ENCODE peak calls at places on chromosomes 5 and 9, in four cellular contexts. W, S, A and U are unnamed samples.

GRCh38 chr5:141732417-141732816 is 50.4 kb upstream of the ARAP3 start:
- DNase-seq in A (no peak), W (no peak), S (no peak), U (no peak)

GRCh38 chr5:74638776-74639537 is 1.6 kb downstream of the ENC1 start:
- DNase-seq in A (no peak), S (no peak), W (no peak), U (no peak)

GRCh38 chr5:97501965-97502305 is 318.9 kb upstream of the RIOK2 start:
- DNase-seq in W (no peak), S (no peak), A (no peak), U (no peak)

GRCh38 chr9:5922192-5922591 is 31.5 kb downstream of the MLANA start:
- DNase-seq in W (no peak), A (no peak), S (no peak), U (no peak)

GRCh38 chr5:100904259-100904822 is 1.3 kb upstream of the ST8SIA4 start:
- DNase-seq in W (peak), A (peak), S (no peak), U (peak)

GRCh38 chr9:14082732-14083131 is 231.2 kb downstream of the NFIB start:
- DNase-seq in A (no peak), S (no peak), W (no peak), U (no peak)

GRCh38 chr5:6154216-6154615 is 224.1 kb downstream of the MED10 start:
- DNase-seq in A (no peak), W (no peak), S (no peak), U (no peak)

GRCh38 chr5:89045216-89045615 is 162.2 kb upstream of the MEF2C start:
- DNase-seq in S (no peak), A (no peak), W (no peak), U (no peak)

GRCh38 chr9:130477564-130477963 is 32.8 kb downstream of the ASS1 start:
- DNase-seq in S (no peak), W (no peak), A (no peak), U (no peak)

GRCh38 chr5:30991462-30991861 is 202.0 kb upstream of the CDH6 start:
- DNase-seq in S (no peak), A (no peak), W (no peak), U (no peak)

GRCh38 chr9:126761274-126761673 is 43.6 kb upstream of the ZBTB43 start:
- DNase-seq in W (no peak), S (no peak), A (no peak), U (no peak)
- H3K27ac ChIP-seq in W (no peak), S (no peak), A (no peak), U (no peak)

DNA sequence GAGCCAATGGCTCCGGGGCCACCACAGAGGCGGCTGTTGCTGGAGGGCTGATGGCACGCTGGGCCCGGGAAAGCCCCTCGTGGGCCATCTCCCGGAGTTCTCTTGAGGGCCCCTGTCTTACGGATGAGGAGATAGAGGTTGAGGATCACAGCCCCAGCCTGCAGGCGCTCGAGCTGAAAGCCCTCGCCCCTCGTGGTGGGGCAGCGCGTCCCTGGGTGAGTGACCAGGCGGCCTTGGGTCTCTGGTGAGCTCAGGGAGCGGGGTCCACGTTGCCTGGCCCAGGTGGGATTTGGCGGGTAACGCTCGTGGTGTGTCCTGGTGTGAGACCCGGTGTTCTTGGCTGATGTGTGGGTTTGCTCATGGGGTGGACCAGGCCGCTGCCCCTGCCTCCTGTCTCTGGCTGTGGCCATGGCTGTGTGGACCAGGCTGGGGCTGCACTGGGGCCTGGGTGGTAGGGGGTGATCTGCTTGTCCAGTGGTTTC is 38.9 kb downstream of the RXRA start:
- DNase-seq in W (no peak), S (no peak), A (no peak), U (no peak)
- H3K27ac ChIP-seq in W (no peak), S (peak), A (no peak), U (peak)

DNA sequence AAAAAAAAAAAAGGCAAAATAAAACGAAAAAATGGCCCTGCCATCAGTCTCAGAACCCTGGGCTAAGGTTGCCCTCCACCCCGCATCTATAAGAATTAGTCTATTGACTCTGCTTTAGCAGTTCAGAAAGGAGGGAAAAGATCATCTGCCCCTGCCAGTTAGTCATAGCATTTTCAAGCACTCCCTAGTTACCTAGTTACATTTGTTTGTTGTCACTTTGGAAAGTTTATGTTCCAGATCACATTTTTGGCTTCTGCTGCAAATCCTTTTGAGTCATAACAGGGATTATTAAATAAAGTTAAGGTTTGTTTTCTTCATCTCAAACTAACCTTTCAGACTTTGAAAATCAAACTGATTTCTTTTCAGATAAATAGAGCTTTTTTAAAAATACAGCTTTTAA is 52.1 kb downstream of the AQP7 start:
- DNase-seq in S (no peak), W (no peak), A (no peak), U (no peak)
- H3K27ac ChIP-seq in S (peak), W (no peak), A (no peak), U (peak)

DNA sequence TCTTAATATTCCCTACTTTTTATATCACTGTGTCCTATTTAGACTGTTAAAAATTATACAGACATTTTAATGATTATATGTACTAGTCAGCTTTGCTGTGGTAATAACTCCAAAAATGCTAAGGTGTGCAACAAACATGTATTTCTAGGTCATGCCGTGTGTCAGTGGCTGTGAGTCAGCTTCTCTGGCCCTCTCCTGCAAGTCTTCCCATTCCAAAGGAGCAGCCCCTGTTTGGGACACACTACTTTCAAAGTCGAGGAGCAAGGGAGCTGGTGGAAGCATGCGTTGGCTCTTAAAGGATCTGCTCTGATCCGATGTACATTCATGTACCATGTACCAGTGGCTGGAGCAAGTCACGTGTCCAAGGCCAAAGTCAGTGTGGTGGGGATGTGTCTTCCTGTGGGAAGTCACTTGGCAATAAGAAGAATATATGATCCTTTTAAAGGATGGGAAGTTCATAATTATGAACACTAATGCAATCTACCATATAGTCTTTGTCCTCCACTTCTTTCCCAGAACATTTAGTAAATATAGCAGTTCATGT is 39.7 kb downstream of the SNX30 start:
- DNase-seq in W (no peak), S (no peak), A (no peak), U (no peak)
- H3K27ac ChIP-seq in W (no peak), S (no peak), A (no peak), U (no peak)

DNA sequence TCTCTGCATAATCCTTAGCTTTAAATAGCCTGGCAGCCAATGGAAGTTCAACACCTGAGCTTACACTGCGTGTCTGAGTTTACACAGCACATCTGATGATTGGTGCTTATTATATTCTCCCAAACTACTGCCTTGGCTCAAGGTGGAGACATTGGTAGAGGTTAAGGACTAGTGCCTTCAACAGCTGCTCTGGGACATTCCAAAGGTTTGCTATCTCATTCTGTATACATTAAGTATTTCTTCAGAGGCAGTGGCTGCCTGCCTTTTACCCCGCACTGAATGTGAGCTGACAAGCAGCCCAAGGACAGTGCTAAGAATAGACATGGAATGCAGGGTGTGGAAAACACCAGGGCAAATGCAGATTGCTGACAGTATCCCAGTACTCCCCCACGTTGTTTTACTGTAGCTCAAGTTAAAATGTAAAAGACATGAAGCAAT is 1.6 kb downstream of the HSPB3 start:
- DNase-seq in A (no peak), S (peak), W (peak), U (no peak)
- H3K27ac ChIP-seq in A (no peak), S (peak), W (no peak), U (peak)

GRCh38 chr5:14239951-14240350 is 96.8 kb downstream of the TRIO start:
- DNase-seq in A (no peak), W (no peak), S (no peak), U (no peak)
- H3K27ac ChIP-seq in A (no peak), W (peak), S (no peak), U (no peak)